ENCODE peak calls at places on chromosomes 16 and 17, in seven cellular contexts. W, G, N, Q, X, J and A are unnamed samples.

GRCh38 chr17:36632916-36633846 is 31.8 kb downstream of the MRM1 start:
- DNase-seq in J (no peak), N (peak), Q (no peak), X (no peak), G (no peak), W (no peak), A (no peak)

GRCh38 chr17:40075216-40076100 is 12.7 kb downstream of the THRA start:
- DNase-seq in W (no peak), N (peak), X (peak), J (peak), Q (peak), G (no peak), A (peak)

GRCh38 chr16:75264999-75265910 is 13.8 kb upstream of the BCAR1 start:
- DNase-seq in J (no peak), N (no peak), G (no peak), W (no peak), X (no peak), Q (no peak), A (peak)

GRCh38 chr16:55526448-55526847 is 17.6 kb downstream of the LPCAT2 start:
- DNase-seq in J (peak), X (no peak), W (no peak), N (no peak), G (no peak), Q (no peak), A (no peak)

GRCh38 chr16:11783319-11784047 is 13.6 kb downstream of the ZC3H7A start:
- DNase-seq in J (peak), N (no peak), X (no peak), Q (no peak), G (no peak), W (no peak), A (peak)

GRCh38 chr16:69150146-69150865 is 17.9 kb downstream of the UTP4 start:
- DNase-seq in X (peak), Q (peak), J (peak), G (no peak), N (peak), W (no peak), A (peak)

GRCh38 chr16:10877472-10877946 is 507 bp downstream of the CIITA start:
- DNase-seq in X (no peak), W (no peak), G (no peak), Q (no peak), N (no peak), J (no peak), A (no peak)

GRCh38 chr16:56897026-56897799 is 32.2 kb downstream of the SLC12A3 start:
- DNase-seq in X (no peak), Q (no peak), N (no peak), J (no peak), W (no peak), G (no peak), A (peak)

GRCh38 chr17:71412803-71413202 is 708.0 kb upstream of the SOX9 start:
- DNase-seq in Q (no peak), W (no peak), J (peak), X (no peak), G (no peak), N (no peak), A (no peak)

GRCh38 chr16:79066621-79067020 is 533.9 kb downstream of the MAF start:
- DNase-seq in Q (no peak), N (peak), W (no peak), G (no peak), X (peak), J (no peak), A (peak)

GRCh38 chr17:8631554-8631877 is 991 bp upstream of the MYH10 start:
- DNase-seq in X (no peak), Q (no peak), J (peak), N (no peak), G (no peak), W (no peak), A (peak)

GRCh38 chr17:32549559-32549958 is 62.8 kb downstream of the CDK5R1 start:
- DNase-seq in Q (no peak), W (no peak), G (no peak), X (no peak), J (no peak), N (no peak), A (no peak)

GRCh38 chr17:8654822-8655221 is 24.3 kb upstream of the MYH10 start:
- DNase-seq in N (no peak), W (no peak), J (no peak), G (no peak), X (no peak), Q (no peak), A (no peak)

GRCh38 chr17:76260220-76260619 is 4.9 kb upstream of the UBALD2 start:
- DNase-seq in Q (no peak), J (no peak), W (no peak), G (no peak), N (no peak), X (no peak), A (no peak)